ENCODE peak calls at places on chromosomes 7 and 10, in seven cellular contexts. One of them, this sample, is unnamed.

GRCh38 chr10:52216852-52217251 is 97.2 kb upstream of the DKK1 start:
- DNase-seq in HCT116: no peak
- DNase-seq in suprapubic skin: no peak
- DNase-seq in A549: no peak
- DNase-seq in Peyer's patch: no peak
- DNase-seq in body of pancreas: no peak
- DNase-seq in spleen: no peak
- DNase-seq in this sample: no peak

GRCh38 chr7:80135306-80136104 is 874 bp downstream of the GNAI1 start:
- DNase-seq in HCT116: no peak
- DNase-seq in suprapubic skin: peak; percentile 78
- DNase-seq in A549: peak; percentile 10
- DNase-seq in Peyer's patch: no peak
- DNase-seq in body of pancreas: no peak
- DNase-seq in spleen: no peak
- DNase-seq in this sample: peak; percentile 20

GRCh38 chr10:126456632-126457031 is 68.4 kb upstream of the ADAM12 start:
- DNase-seq in HCT116: no peak
- DNase-seq in suprapubic skin: no peak
- DNase-seq in A549: no peak
- DNase-seq in Peyer's patch: no peak
- DNase-seq in body of pancreas: no peak
- DNase-seq in spleen: no peak
- DNase-seq in this sample: no peak

GRCh38 chr10:122864901-122865300 is 14.5 kb downstream of the FAM24B start:
- DNase-seq in HCT116: no peak
- DNase-seq in suprapubic skin: no peak
- DNase-seq in A549: peak; percentile 40
- DNase-seq in Peyer's patch: no peak
- DNase-seq in body of pancreas: no peak
- DNase-seq in spleen: no peak
- DNase-seq in this sample: no peak

GRCh38 chr10:92688573-92688926 is 1.2 kb upstream of the HHEX start:
- DNase-seq in HCT116: no peak
- DNase-seq in suprapubic skin: no peak
- DNase-seq in A549: no peak
- DNase-seq in Peyer's patch: no peak
- DNase-seq in body of pancreas: no peak
- DNase-seq in spleen: no peak
- DNase-seq in this sample: no peak

GRCh38 chr10:32004161-32004591 is 52.0 kb downstream of the KIF5B start:
- DNase-seq in HCT116: no peak
- DNase-seq in suprapubic skin: no peak
- DNase-seq in A549: no peak
- DNase-seq in Peyer's patch: peak; percentile 51
- DNase-seq in body of pancreas: peak; percentile 78
- DNase-seq in spleen: peak; percentile 82
- DNase-seq in this sample: no peak

GRCh38 chr10:68992721-68993440 is 4.3 kb downstream of the KIFBP start:
- DNase-seq in HCT116: no peak
- DNase-seq in suprapubic skin: no peak
- DNase-seq in A549: no peak
- DNase-seq in Peyer's patch: no peak
- DNase-seq in body of pancreas: peak; percentile 40
- DNase-seq in spleen: no peak
- DNase-seq in this sample: no peak

GRCh38 chr7:81803267-81803666 is 33.4 kb upstream of the HGF start:
- DNase-seq in HCT116: no peak
- DNase-seq in suprapubic skin: no peak
- DNase-seq in A549: no peak
- DNase-seq in Peyer's patch: no peak
- DNase-seq in body of pancreas: no peak
- DNase-seq in spleen: no peak
- DNase-seq in this sample: no peak

GRCh38 chr10:10830316-10831061 is 187.2 kb upstream of the CELF2 start:
- DNase-seq in HCT116: no peak
- DNase-seq in suprapubic skin: no peak
- DNase-seq in A549: no peak
- DNase-seq in Peyer's patch: no peak
- DNase-seq in body of pancreas: no peak
- DNase-seq in spleen: no peak
- DNase-seq in this sample: no peak

GRCh38 chr7:33886100-33886623 is 19.2 kb upstream of the BMPER start:
- DNase-seq in HCT116: no peak
- DNase-seq in suprapubic skin: no peak
- DNase-seq in A549: peak; percentile 43
- DNase-seq in Peyer's patch: no peak
- DNase-seq in body of pancreas: no peak
- DNase-seq in spleen: no peak
- DNase-seq in this sample: no peak

GRCh38 chr10:31153692-31154091 is 122.0 kb upstream of the ZNF438 start:
- DNase-seq in HCT116: no peak
- DNase-seq in suprapubic skin: no peak
- DNase-seq in A549: no peak
- DNase-seq in Peyer's patch: no peak
- DNase-seq in body of pancreas: no peak
- DNase-seq in spleen: no peak
- DNase-seq in this sample: no peak

GRCh38 chr10:88117869-88118632 is 254.6 kb downstream of the PTEN start:
- DNase-seq in HCT116: peak; percentile 10
- DNase-seq in suprapubic skin: no peak
- DNase-seq in A549: no peak
- DNase-seq in Peyer's patch: peak; percentile 59
- DNase-seq in body of pancreas: no peak
- DNase-seq in spleen: no peak
- DNase-seq in this sample: no peak

GRCh38 chr7:128075536-128076095 is 44.4 kb upstream of the LRRC4 start:
- DNase-seq in HCT116: no peak
- DNase-seq in suprapubic skin: no peak
- DNase-seq in A549: no peak
- DNase-seq in Peyer's patch: no peak
- DNase-seq in body of pancreas: no peak
- DNase-seq in spleen: no peak
- DNase-seq in this sample: no peak

GRCh38 chr7:26555971-26556830 is 264.5 kb downstream of the SNX10 start:
- DNase-seq in HCT116: no peak
- DNase-seq in suprapubic skin: no peak
- DNase-seq in A549: no peak
- DNase-seq in Peyer's patch: no peak
- DNase-seq in body of pancreas: no peak
- DNase-seq in spleen: no peak
- DNase-seq in this sample: no peak

GRCh38 chr10:110918633-110919348 is at the start of gene BBIP1:
- DNase-seq in HCT116: peak; percentile 100
- DNase-seq in suprapubic skin: no peak
- DNase-seq in A549: peak; percentile 92
- DNase-seq in Peyer's patch: no peak
- DNase-seq in body of pancreas: no peak
- DNase-seq in spleen: peak; percentile 99
- DNase-seq in this sample: no peak

GRCh38 chr7:33145174-33145573 is 15.8 kb downstream of the BBS9 start:
- DNase-seq in HCT116: no peak
- DNase-seq in suprapubic skin: no peak
- DNase-seq in A549: no peak
- DNase-seq in Peyer's patch: no peak
- DNase-seq in body of pancreas: no peak
- DNase-seq in spleen: no peak
- DNase-seq in this sample: no peak

DNA sequence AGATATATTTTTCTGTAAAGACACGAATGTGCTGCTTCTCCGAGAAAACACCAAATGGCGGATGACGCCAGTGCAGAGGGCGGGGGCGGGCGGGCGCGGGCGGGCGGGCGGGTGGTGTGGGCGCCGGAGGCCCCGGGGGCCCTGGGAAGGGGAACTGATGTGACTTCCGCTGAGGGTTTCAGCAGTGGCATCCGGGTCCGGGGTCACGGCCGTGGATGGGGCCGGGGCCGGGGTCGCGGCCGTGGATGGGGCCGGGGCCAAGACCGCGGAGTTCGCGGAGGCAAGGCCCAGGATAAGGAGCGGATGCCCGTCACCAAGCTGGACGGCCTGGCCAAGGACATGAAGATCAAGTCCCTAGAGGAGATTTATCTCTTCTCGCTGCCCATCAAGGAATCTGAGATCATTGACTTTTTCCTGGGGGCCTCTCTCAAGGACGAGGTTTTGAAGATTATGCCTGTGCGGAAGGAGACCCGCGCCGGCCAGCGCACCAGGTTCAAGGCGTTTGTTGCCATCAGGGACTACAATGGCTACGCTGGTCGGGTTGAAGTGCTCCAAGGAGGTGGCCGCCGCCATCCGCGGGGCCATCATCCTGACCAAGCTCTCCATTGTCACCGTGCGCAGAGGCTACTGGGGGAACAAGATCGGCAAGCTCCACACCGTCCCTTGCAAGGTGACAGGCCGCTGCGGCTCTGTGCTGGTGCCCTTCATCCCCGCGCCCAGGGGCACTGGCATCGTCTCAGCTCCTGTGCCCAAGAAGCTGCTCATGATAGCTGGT is 20.3 kb upstream of the IGF2BP3 start:
- DNase-seq in HCT116: no peak
- DNase-seq in suprapubic skin: no peak
- DNase-seq in A549: no peak
- DNase-seq in Peyer's patch: peak; percentile 69
- DNase-seq in body of pancreas: peak; percentile 22
- DNase-seq in spleen: peak; percentile 92
- DNase-seq in this sample: no peak
- TF ChIP-seq POLR2A in HCT116: no peak
- TF ChIP-seq POLR2A in suprapubic skin: no peak
- TF ChIP-seq POLR2A in A549: no peak
- TF ChIP-seq POLR2A in Peyer's patch: no peak
- TF ChIP-seq POLR2A in body of pancreas: peak; percentile 28
- TF ChIP-seq POLR2A in spleen: no peak
- TF ChIP-seq POLR2A in this sample: no peak

DNA sequence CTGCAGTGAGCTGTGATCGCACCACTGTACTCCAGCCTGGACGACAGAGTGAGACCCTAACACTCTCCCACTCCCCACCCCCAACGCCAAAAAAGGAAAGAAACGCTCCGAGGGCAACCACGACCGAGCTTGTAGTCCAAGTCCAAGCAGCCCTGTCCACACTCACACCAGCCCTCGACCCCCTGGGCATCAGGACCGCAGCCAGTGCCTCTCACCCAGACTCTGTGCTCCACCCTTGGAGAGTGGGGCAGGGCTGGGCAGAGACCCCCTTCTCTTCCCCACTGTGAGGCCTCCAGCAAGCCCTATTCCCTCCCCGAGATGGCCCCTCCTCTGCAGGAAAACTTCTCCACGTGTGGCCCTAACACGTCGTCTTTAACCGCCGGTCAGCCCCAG is 82.6 kb downstream of the FOXL3 start:
- DNase-seq in HCT116: no peak
- DNase-seq in suprapubic skin: peak; percentile 71
- DNase-seq in A549: no peak
- DNase-seq in Peyer's patch: peak; percentile 44
- DNase-seq in body of pancreas: no peak
- DNase-seq in spleen: peak; percentile 64
- DNase-seq in this sample: peak; percentile 8
- H3K27ac ChIP-seq in HCT116: no peak overlapping the region
- H3K27ac ChIP-seq in suprapubic skin: no peak overlapping the region
- H3K27ac ChIP-seq in A549: no peak overlapping the region
- H3K27ac ChIP-seq in Peyer's patch: no peak overlapping the region
- H3K27ac ChIP-seq in body of pancreas: peak overlapping the region; percentile 73
- H3K27ac ChIP-seq in spleen: no peak overlapping the region
- H3K27ac ChIP-seq in this sample: no peak overlapping the region

DNA sequence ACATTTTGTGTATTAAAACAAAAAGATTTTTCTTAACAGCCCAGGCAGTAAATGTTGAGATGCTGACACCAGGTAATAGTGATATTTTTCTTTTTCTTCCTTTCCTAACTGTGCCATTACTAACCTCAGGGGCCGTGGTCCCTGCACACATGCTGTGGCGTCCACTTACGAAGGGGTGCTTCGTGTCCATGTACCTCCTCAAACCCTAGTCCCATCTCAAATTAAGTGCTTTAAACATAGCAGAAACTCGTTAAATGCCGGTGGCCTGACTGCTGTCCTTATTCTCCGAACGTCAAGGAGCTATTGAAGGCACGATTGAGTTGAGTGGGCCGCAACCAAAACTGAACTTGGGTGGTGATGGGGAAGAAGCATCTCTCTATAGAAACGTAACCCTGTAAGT is 132.4 kb downstream of the ZMYND11 start:
- DNase-seq in HCT116: no peak
- DNase-seq in suprapubic skin: peak; percentile 52
- DNase-seq in A549: no peak
- DNase-seq in Peyer's patch: no peak
- DNase-seq in body of pancreas: no peak
- DNase-seq in spleen: no peak
- DNase-seq in this sample: no peak
- H3K4me1 ChIP-seq in HCT116: peaks cover 9% of the 10 kb centered on the region
- H3K4me1 ChIP-seq in suprapubic skin: no peaks in the 10 kb centered on the region
- H3K4me1 ChIP-seq in A549: peaks cover 16% of the 10 kb centered on the region
- H3K4me1 ChIP-seq in Peyer's patch: no peaks in the 10 kb centered on the region
- H3K4me1 ChIP-seq in body of pancreas: peaks cover 6% of the 10 kb centered on the region
- H3K4me1 ChIP-seq in spleen: no peaks in the 10 kb centered on the region
- H3K4me1 ChIP-seq in this sample: no peaks in the 10 kb centered on the region

GRCh38 chr10:130195746-130196294 is 59.6 kb downstream of the GLRX3 start:
- DNase-seq in HCT116: no peak
- DNase-seq in suprapubic skin: no peak
- DNase-seq in A549: no peak
- DNase-seq in Peyer's patch: no peak
- DNase-seq in body of pancreas: no peak
- DNase-seq in spleen: peak; percentile 54
- DNase-seq in this sample: no peak
- TF ChIP-seq POLR2A in HCT116: no peak
- TF ChIP-seq POLR2A in suprapubic skin: no peak
- TF ChIP-seq POLR2A in A549: no peak
- TF ChIP-seq POLR2A in Peyer's patch: no peak
- TF ChIP-seq POLR2A in body of pancreas: no peak
- TF ChIP-seq POLR2A in spleen: no peak
- TF ChIP-seq POLR2A in this sample: no peak

GRCh38 chr10:80173441-80173840 is 31.9 kb downstream of the ANXA11 start:
- DNase-seq in HCT116: no peak
- DNase-seq in suprapubic skin: no peak
- DNase-seq in A549: no peak
- DNase-seq in Peyer's patch: no peak
- DNase-seq in body of pancreas: no peak
- DNase-seq in spleen: peak; percentile 50
- DNase-seq in this sample: no peak
- H3K27ac ChIP-seq in HCT116: no peak overlapping the region
- H3K27ac ChIP-seq in suprapubic skin: no peak overlapping the region
- H3K27ac ChIP-seq in A549: no peak overlapping the region
- H3K27ac ChIP-seq in Peyer's patch: no peak overlapping the region
- H3K27ac ChIP-seq in body of pancreas: no peak overlapping the region
- H3K27ac ChIP-seq in spleen: peak overlapping the region; percentile 11
- H3K27ac ChIP-seq in this sample: peak overlapping the region; percentile 17

GRCh38 chr10:66926841-66927240 is 1.0 kb downstream of the LRRTM3 start:
- DNase-seq in HCT116: no peak
- DNase-seq in suprapubic skin: no peak
- DNase-seq in A549: no peak
- DNase-seq in Peyer's patch: no peak
- DNase-seq in body of pancreas: no peak
- DNase-seq in spleen: no peak
- DNase-seq in this sample: no peak
- H3K4me1 ChIP-seq in HCT116: no peaks in the 10 kb centered on the region
- H3K4me1 ChIP-seq in suprapubic skin: peaks cover 16% of the 10 kb centered on the region
- H3K4me1 ChIP-seq in A549: no peaks in the 10 kb centered on the region
- H3K4me1 ChIP-seq in Peyer's patch: no peaks in the 10 kb centered on the region
- H3K4me1 ChIP-seq in body of pancreas: peaks cover 9% of the 10 kb centered on the region
- H3K4me1 ChIP-seq in spleen: peaks cover 10% of the 10 kb centered on the region
- H3K4me1 ChIP-seq in this sample: no peaks in the 10 kb centered on the region

GRCh38 chr7:5594616-5595544 is 171.2 kb upstream of the TNRC18 start:
- DNase-seq in HCT116: no peak
- DNase-seq in suprapubic skin: no peak
- DNase-seq in A549: no peak
- DNase-seq in Peyer's patch: no peak
- DNase-seq in body of pancreas: no peak
- DNase-seq in spleen: no peak
- DNase-seq in this sample: no peak
- TF ChIP-seq POLR2A in HCT116: no peak
- TF ChIP-seq POLR2A in suprapubic skin: no peak
- TF ChIP-seq POLR2A in A549: no peak
- TF ChIP-seq POLR2A in Peyer's patch: no peak
- TF ChIP-seq POLR2A in body of pancreas: no peak
- TF ChIP-seq POLR2A in spleen: no peak
- TF ChIP-seq POLR2A in this sample: no peak

This sample was measured in uterus.